ENCODE peak calls at places on chromosome 7, in four cellular contexts. One of them, this sample, is unnamed.

GRCh38 chr7:151735854-151736402 is 141.0 kb downstream of the PRKAG2 start:
- ATAC-seq in T-helper 17 cell: no peak
- ATAC-seq in central memory CD8-positive, alpha-beta T cell: no peak
- ATAC-seq in omental fat pad: no peak
- ATAC-seq in this sample: peak

GRCh38 chr7:38242814-38243213 is 30.6 kb downstream of the TARP start:
- ATAC-seq in T-helper 17 cell: no peak
- ATAC-seq in central memory CD8-positive, alpha-beta T cell: peak
- ATAC-seq in omental fat pad: no peak
- ATAC-seq in this sample: no peak

GRCh38 chr7:2758673-2759603 is 70.9 kb downstream of the AMZ1 start:
- ATAC-seq in T-helper 17 cell: no peak
- ATAC-seq in central memory CD8-positive, alpha-beta T cell: peak
- ATAC-seq in omental fat pad: no peak
- ATAC-seq in this sample: no peak

GRCh38 chr7:155883491-155884224 is 71.4 kb upstream of the SHH start:
- ATAC-seq in T-helper 17 cell: no peak
- ATAC-seq in central memory CD8-positive, alpha-beta T cell: no peak
- ATAC-seq in omental fat pad: no peak
- ATAC-seq in this sample: no peak

GRCh38 chr7:99296471-99296870 is 23.8 kb downstream of the MYH16 start:
- ATAC-seq in T-helper 17 cell: no peak
- ATAC-seq in central memory CD8-positive, alpha-beta T cell: no peak
- ATAC-seq in omental fat pad: no peak
- ATAC-seq in this sample: no peak

GRCh38 chr7:99489235-99489634 is 10.8 kb downstream of the ZNF394 start:
- ATAC-seq in T-helper 17 cell: no peak
- ATAC-seq in central memory CD8-positive, alpha-beta T cell: no peak
- ATAC-seq in omental fat pad: no peak
- ATAC-seq in this sample: peak

GRCh38 chr7:2710256-2710655 is 22.3 kb downstream of the AMZ1 start:
- ATAC-seq in T-helper 17 cell: peak
- ATAC-seq in central memory CD8-positive, alpha-beta T cell: peak
- ATAC-seq in omental fat pad: no peak
- ATAC-seq in this sample: no peak

GRCh38 chr7:140192176-140192575 is 15.4 kb upstream of the KDM7A start:
- ATAC-seq in T-helper 17 cell: no peak
- ATAC-seq in central memory CD8-positive, alpha-beta T cell: no peak
- ATAC-seq in omental fat pad: no peak
- ATAC-seq in this sample: no peak

GRCh38 chr7:50657341-50657873 is 92.2 kb upstream of the DDC start:
- ATAC-seq in T-helper 17 cell: no peak
- ATAC-seq in central memory CD8-positive, alpha-beta T cell: no peak
- ATAC-seq in omental fat pad: peak
- ATAC-seq in this sample: no peak

GRCh38 chr7:19575909-19576557 is 132.8 kb downstream of the POLR1F start:
- ATAC-seq in T-helper 17 cell: no peak
- ATAC-seq in central memory CD8-positive, alpha-beta T cell: no peak
- ATAC-seq in omental fat pad: no peak
- ATAC-seq in this sample: no peak

GRCh38 chr7:13871008-13871407 is 118.5 kb downstream of the ETV1 start:
- ATAC-seq in T-helper 17 cell: no peak
- ATAC-seq in central memory CD8-positive, alpha-beta T cell: no peak
- ATAC-seq in omental fat pad: no peak
- ATAC-seq in this sample: peak

GRCh38 chr7:77444123-77444522 is 28.0 kb upstream of the GSAP start:
- ATAC-seq in T-helper 17 cell: no peak
- ATAC-seq in central memory CD8-positive, alpha-beta T cell: no peak
- ATAC-seq in omental fat pad: no peak
- ATAC-seq in this sample: peak

GRCh38 chr7:67937717-67938191 is 941.1 kb downstream of the TYW1 start:
- ATAC-seq in T-helper 17 cell: no peak
- ATAC-seq in central memory CD8-positive, alpha-beta T cell: no peak
- ATAC-seq in omental fat pad: peak
- ATAC-seq in this sample: no peak

GRCh38 chr7:135834262-135834661 is 85.6 kb upstream of the FAM180A start:
- ATAC-seq in T-helper 17 cell: no peak
- ATAC-seq in central memory CD8-positive, alpha-beta T cell: no peak
- ATAC-seq in omental fat pad: no peak
- ATAC-seq in this sample: no peak